ENCODE peak calls at places on chromosomes 7 and 10, in nine cellular contexts. E, L, Z, A, J, C, N, M and D are unnamed samples.

GRCh38 chr10:80405636-80406035 is 2.7 kb upstream of the PRXL2A start:
- DNase-seq in E (peak), L (no peak), Z (no peak), A (no peak), J (no peak), C (no peak), N (no peak), M (no peak), D (no peak)

GRCh38 chr7:99597762-99598501 is at the start of gene TMEM225B:
- DNase-seq in E (no peak), L (no peak), Z (no peak), A (no peak), J (no peak), C (no peak), N (no peak), M (no peak), D (no peak)

GRCh38 chr7:28407643-28408042 is 4.7 kb upstream of the CREB5 start:
- DNase-seq in E (peak), L (no peak), Z (no peak), A (peak), J (no peak), C (no peak), N (no peak), M (no peak), D (no peak)

GRCh38 chr10:36676321-36677169 is 448.9 kb upstream of the ANKRD30A start:
- DNase-seq in E (peak), L (no peak), Z (no peak), A (peak), J (no peak), C (no peak), N (no peak), M (no peak), D (no peak)

GRCh38 chr10:3424102-3424803 is 251.7 kb upstream of the PITRM1 start:
- DNase-seq in E (peak), L (no peak), Z (no peak), A (peak), J (no peak), C (no peak), N (no peak), M (peak), D (no peak)

GRCh38 chr10:48469516-48470020 is 135.3 kb downstream of the ARHGAP22 start:
- DNase-seq in E (no peak), L (no peak), Z (peak), A (no peak), J (no peak), C (peak), N (peak), M (no peak), D (no peak)

GRCh38 chr7:25901658-25902057 is 250.3 kb upstream of the NFE2L3 start:
- DNase-seq in E (no peak), L (no peak), Z (no peak), A (no peak), J (no peak), C (no peak), N (no peak), M (no peak), D (no peak)

GRCh38 chr10:97356318-97356914 is 21.9 kb upstream of the FRAT2 start:
- DNase-seq in E (no peak), L (no peak), Z (no peak), A (no peak), J (peak), C (no peak), N (no peak), M (no peak), D (no peak)

GRCh38 chr7:124818807-124819206 is 53.2 kb upstream of the GPR37 start:
- DNase-seq in E (no peak), L (no peak), Z (no peak), A (no peak), J (no peak), C (no peak), N (no peak), M (no peak), D (no peak)

GRCh38 chr7:2374401-2374800 is 19.8 kb downstream of the EIF3B start:
- DNase-seq in E (no peak), L (no peak), Z (no peak), A (no peak), J (no peak), C (no peak), N (no peak), M (no peak), D (no peak)

GRCh38 chr7:95955748-95956147 is 183.4 kb downstream of the DYNC1I1 start:
- DNase-seq in E (no peak), L (no peak), Z (no peak), A (no peak), J (no peak), C (no peak), N (no peak), M (no peak), D (no peak)

GRCh38 chr7:116164552-116164951 is 45.8 kb upstream of the TES start:
- DNase-seq in E (peak), L (no peak), Z (no peak), A (no peak), J (no peak), C (no peak), N (no peak), M (no peak), D (no peak)

GRCh38 chr7:44150966-44151678 is 10.0 kb upstream of the MYL7 start:
- DNase-seq in E (no peak), L (no peak), Z (no peak), A (no peak), J (no peak), C (no peak), N (peak), M (no peak), D (no peak)

GRCh38 chr10:35574924-35575352 is 30.2 kb upstream of the GJD4 start:
- DNase-seq in E (peak), L (peak), Z (no peak), A (peak), J (no peak), C (no peak), N (no peak), M (no peak), D (no peak)

GRCh38 chr7:101828308-101829020 is 11.0 kb downstream of the CUX1 start:
- DNase-seq in E (no peak), L (no peak), Z (no peak), A (no peak), J (no peak), C (no peak), N (no peak), M (no peak), D (no peak)

DNA sequence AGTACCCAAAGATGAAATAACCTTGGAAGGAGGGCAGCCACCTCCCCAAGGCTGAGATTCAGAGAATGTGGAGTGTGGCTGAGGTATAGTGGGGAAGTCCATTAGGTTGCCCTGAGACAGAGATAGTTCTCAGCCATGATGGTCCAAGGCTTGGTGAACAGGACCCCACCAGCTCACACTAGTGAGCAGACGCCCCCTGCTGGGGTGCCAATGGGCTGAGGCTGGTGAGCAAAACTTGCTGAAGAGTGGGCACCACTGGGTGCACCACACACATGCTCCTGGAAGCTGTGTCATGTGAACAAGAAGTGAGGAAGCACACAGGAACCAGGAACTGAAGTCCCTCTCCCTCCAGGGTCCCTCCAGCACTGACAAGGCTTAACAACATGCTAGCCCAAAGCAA is 8.9 kb downstream of the FBXL13 start:
- DNase-seq in E (peak), L (no peak), Z (no peak), A (peak), J (peak), C (no peak), N (no peak), M (peak), D (no peak)
- TF ChIP-seq CTCF in E (peak), L (peak), Z (no peak), A (peak), J (peak), C (no peak), N (no peak), M (peak), D (peak)

GRCh38 chr10:103690281-103690680 is 165.1 kb downstream of the SH3PXD2A start:
- DNase-seq in E (no peak), L (no peak), Z (no peak), A (peak), J (no peak), C (no peak), N (no peak), M (no peak), D (no peak)

GRCh38 chr10:103692421-103693069 is 162.8 kb downstream of the SH3PXD2A start:
- DNase-seq in E (no peak), L (no peak), Z (no peak), A (no peak), J (no peak), C (no peak), N (no peak), M (no peak), D (no peak)

GRCh38 chr10:103691267-103691666 is 164.1 kb downstream of the SH3PXD2A start:
- DNase-seq in E (no peak), L (no peak), Z (no peak), A (no peak), J (no peak), C (no peak), N (no peak), M (no peak), D (no peak)

GRCh38 chr10:103693070-103693811 is 162.1 kb downstream of the SH3PXD2A start:
- DNase-seq in E (no peak), L (no peak), Z (peak), A (peak), J (no peak), C (peak), N (no peak), M (no peak), D (no peak)

DNA sequence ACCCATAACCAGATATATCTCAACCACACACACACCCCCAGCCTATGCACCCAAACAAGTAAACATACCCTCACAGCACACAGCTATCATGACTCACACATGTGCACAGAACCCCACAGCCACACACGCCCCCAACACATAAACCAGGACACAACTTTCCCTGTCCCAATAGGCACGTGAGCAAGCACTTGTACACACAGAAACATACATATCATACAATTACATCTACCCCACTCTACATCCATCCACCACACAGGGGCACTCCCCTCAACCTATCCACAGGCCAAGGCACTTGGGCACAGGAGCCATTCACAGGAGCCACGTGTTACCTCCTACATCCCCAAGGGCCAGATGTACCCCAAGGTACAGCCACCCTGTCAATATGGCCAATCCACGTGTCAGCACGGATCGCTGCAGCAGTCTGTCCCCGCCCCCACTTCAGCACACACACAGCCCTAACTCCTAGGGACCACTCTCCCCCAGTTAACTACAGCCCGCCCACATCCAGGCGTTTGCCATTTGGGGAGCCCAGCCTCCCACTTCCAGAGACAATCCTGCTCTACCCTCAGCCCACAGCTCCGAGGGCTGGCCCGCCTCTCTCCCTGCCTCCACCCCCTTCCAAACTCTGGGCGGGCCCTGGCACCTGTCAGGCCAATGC is 163.5 kb downstream of the SH3PXD2A start:
- DNase-seq in E (no peak), L (no peak), Z (peak), A (no peak), J (no peak), C (no peak), N (no peak), M (no peak), D (no peak)
- H3K4me3 ChIP-seq in E (peak), L (no peak), Z (peak), A (no peak), J (no peak), C (peak), N (peak), M (no peak), D (no peak)

GRCh38 chr7:137169282-137169698 is 174.2 kb downstream of the PTN start:
- DNase-seq in E (peak), L (peak), Z (peak), A (peak), J (no peak), C (peak), N (no peak), M (peak), D (peak)
- TF ChIP-seq CTCF in E (peak), L (peak), Z (no peak), A (peak), J (no peak), C (peak), N (no peak), M (peak), D (peak)

GRCh38 chr7:128974241-128974934 is 36.7 kb downstream of the IRF5 start:
- DNase-seq in E (peak), L (no peak), Z (no peak), A (peak), J (no peak), C (no peak), N (no peak), M (no peak), D (peak)
- H3K4me3 ChIP-seq in E (no peak), L (no peak), Z (no peak), A (no peak), J (no peak), C (no peak), N (no peak), M (no peak), D (no peak)

GRCh38 chr7:131507592-131508331 is 48.7 kb downstream of the PODXL start:
- DNase-seq in E (peak), L (peak), Z (peak), A (peak), J (peak), C (peak), N (no peak), M (peak), D (no peak)
- TF ChIP-seq CTCF in E (peak), L (peak), Z (peak), A (peak), J (peak), C (peak), N (peak), M (peak), D (peak)

GRCh38 chr10:128209862-128210214 is 83.6 kb upstream of the MKI67 start:
- DNase-seq in E (no peak), L (no peak), Z (no peak), A (no peak), J (no peak), C (no peak), N (no peak), M (no peak), D (no peak)
- H3K4me3 ChIP-seq in E (no peak), L (peak), Z (peak), A (peak), J (peak), C (peak), N (peak), M (peak), D (peak)

GRCh38 chr10:78634835-78635234 is 433.9 kb upstream of the ZMIZ1 start:
- DNase-seq in E (peak), L (no peak), Z (no peak), A (peak), J (no peak), C (no peak), N (no peak), M (no peak), D (no peak)
- TF ChIP-seq CTCF in E (no peak), L (no peak), Z (no peak), A (no peak), J (no peak), C (no peak), N (no peak), M (no peak), D (no peak)

GRCh38 chr10:70981936-70982335 is 93.6 kb upstream of the PCBD1 start:
- DNase-seq in E (no peak), L (no peak), Z (no peak), A (no peak), J (no peak), C (no peak), N (no peak), M (no peak), D (no peak)
- H3K4me3 ChIP-seq in E (no peak), L (no peak), Z (no peak), A (no peak), J (no peak), C (no peak), N (no peak), M (no peak), D (no peak)

GRCh38 chr10:51063659-51064535 is 10.4 kb upstream of the PRKG1 start:
- DNase-seq in E (peak), L (peak), Z (no peak), A (peak), J (no peak), C (no peak), N (no peak), M (no peak), D (no peak)
- TF ChIP-seq CTCF in E (peak), L (peak), Z (peak), A (peak), J (no peak), C (peak), N (no peak), M (peak), D (peak)